ENCODE peak calls at places on chromosomes 13 and 19, in ten cellular contexts. One of them, this sample, is unnamed.

GRCh38 chr13:95100525-95101121 is 200.6 kb downstream of the ABCC4 start:
- DNase-seq in GM06990: no peak
- DNase-seq in esophagus squamous epithelium: no peak
- DNase-seq in fibroblast of lung: peak
- DNase-seq in retinal pigment epithelial cell: no peak
- DNase-seq in GM12864: no peak
- DNase-seq in astrocyte of the spinal cord: peak
- DNase-seq in body of pancreas: no peak
- DNase-seq in bronchial epithelial cell: peak
- DNase-seq in left lung: no peak
- DNase-seq in this sample: no peak

GRCh38 chr19:40831502-40832430 is 18.5 kb downstream of the CYP2A6 start:
- DNase-seq in GM06990: no peak
- DNase-seq in esophagus squamous epithelium: no peak
- DNase-seq in fibroblast of lung: peak
- DNase-seq in retinal pigment epithelial cell: peak
- DNase-seq in GM12864: no peak
- DNase-seq in astrocyte of the spinal cord: peak
- DNase-seq in body of pancreas: peak
- DNase-seq in bronchial epithelial cell: peak
- DNase-seq in left lung: no peak
- DNase-seq in this sample: no peak

GRCh38 chr19:18539372-18539771 is 4.0 kb downstream of the FKBP8 start:
- DNase-seq in GM06990: no peak
- DNase-seq in esophagus squamous epithelium: no peak
- DNase-seq in fibroblast of lung: no peak
- DNase-seq in retinal pigment epithelial cell: no peak
- DNase-seq in GM12864: no peak
- DNase-seq in astrocyte of the spinal cord: no peak
- DNase-seq in body of pancreas: no peak
- DNase-seq in bronchial epithelial cell: no peak
- DNase-seq in left lung: no peak
- DNase-seq in this sample: no peak

GRCh38 chr13:35768551-35768950 is 292.1 kb upstream of the MAB21L1 start:
- DNase-seq in GM06990: no peak
- DNase-seq in esophagus squamous epithelium: no peak
- DNase-seq in fibroblast of lung: peak
- DNase-seq in retinal pigment epithelial cell: peak
- DNase-seq in GM12864: no peak
- DNase-seq in astrocyte of the spinal cord: peak
- DNase-seq in body of pancreas: no peak
- DNase-seq in bronchial epithelial cell: no peak
- DNase-seq in left lung: no peak
- DNase-seq in this sample: no peak

GRCh38 chr13:26483546-26483945 is 73.9 kb upstream of the WASF3 start:
- DNase-seq in GM06990: no peak
- DNase-seq in esophagus squamous epithelium: no peak
- DNase-seq in fibroblast of lung: no peak
- DNase-seq in retinal pigment epithelial cell: no peak
- DNase-seq in GM12864: no peak
- DNase-seq in astrocyte of the spinal cord: no peak
- DNase-seq in body of pancreas: no peak
- DNase-seq in bronchial epithelial cell: no peak
- DNase-seq in left lung: no peak
- DNase-seq in this sample: no peak

GRCh38 chr19:34365463-34366401 is 736 bp downstream of the GPI start:
- DNase-seq in GM06990: peak
- DNase-seq in esophagus squamous epithelium: no peak
- DNase-seq in fibroblast of lung: peak
- DNase-seq in retinal pigment epithelial cell: no peak
- DNase-seq in GM12864: no peak
- DNase-seq in astrocyte of the spinal cord: peak
- DNase-seq in body of pancreas: peak
- DNase-seq in bronchial epithelial cell: peak
- DNase-seq in left lung: peak
- DNase-seq in this sample: no peak

GRCh38 chr19:13795595-13796300 is 505 bp downstream of the ZSWIM4 start:
- DNase-seq in GM06990: no peak
- DNase-seq in esophagus squamous epithelium: no peak
- DNase-seq in fibroblast of lung: no peak
- DNase-seq in retinal pigment epithelial cell: no peak
- DNase-seq in GM12864: no peak
- DNase-seq in astrocyte of the spinal cord: no peak
- DNase-seq in body of pancreas: peak
- DNase-seq in bronchial epithelial cell: no peak
- DNase-seq in left lung: no peak
- DNase-seq in this sample: no peak

GRCh38 chr13:70253411-70253810 is 145.2 kb upstream of the KLHL1 start:
- DNase-seq in GM06990: no peak
- DNase-seq in esophagus squamous epithelium: no peak
- DNase-seq in fibroblast of lung: no peak
- DNase-seq in retinal pigment epithelial cell: peak
- DNase-seq in GM12864: no peak
- DNase-seq in astrocyte of the spinal cord: no peak
- DNase-seq in body of pancreas: no peak
- DNase-seq in bronchial epithelial cell: peak
- DNase-seq in left lung: no peak
- DNase-seq in this sample: no peak

DNA sequence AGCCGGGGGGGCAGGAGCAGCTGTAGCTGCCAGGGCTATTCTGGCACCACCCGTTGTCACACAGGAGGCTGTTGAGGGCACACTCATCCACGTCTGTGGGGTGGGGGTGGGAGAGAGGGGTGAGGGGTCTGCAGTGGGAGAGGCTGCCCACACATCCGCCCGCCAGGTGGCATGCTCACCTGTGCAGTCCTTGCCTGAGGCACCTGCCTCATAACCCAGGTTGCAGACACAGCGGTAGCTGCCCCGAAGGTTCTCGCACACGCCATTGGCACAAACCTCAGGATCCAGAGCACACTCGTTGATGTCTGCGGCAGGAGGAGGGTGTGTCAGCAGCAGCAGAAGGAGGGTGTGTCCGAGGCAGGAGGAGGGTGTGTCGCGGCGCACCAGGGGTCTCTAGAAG is 20.3 kb downstream of the FBN3 start:
- DNase-seq in GM06990: no peak
- DNase-seq in esophagus squamous epithelium: no peak
- DNase-seq in fibroblast of lung: no peak
- DNase-seq in retinal pigment epithelial cell: no peak
- DNase-seq in GM12864: no peak
- DNase-seq in astrocyte of the spinal cord: no peak
- DNase-seq in body of pancreas: no peak
- DNase-seq in bronchial epithelial cell: no peak
- DNase-seq in left lung: no peak
- DNase-seq in this sample: no peak
- TF ChIP-seq CTCF in GM06990: no peak
- TF ChIP-seq CTCF in esophagus squamous epithelium: no peak
- TF ChIP-seq CTCF in fibroblast of lung: no peak
- TF ChIP-seq CTCF in retinal pigment epithelial cell: no peak
- TF ChIP-seq CTCF in GM12864: no peak
- TF ChIP-seq CTCF in astrocyte of the spinal cord: no peak
- TF ChIP-seq CTCF in body of pancreas: no peak
- TF ChIP-seq CTCF in bronchial epithelial cell: no peak
- TF ChIP-seq CTCF in left lung: no peak
- TF ChIP-seq CTCF in this sample: no peak

GRCh38 chr19:11225815-11226214 is 13.6 kb upstream of the ANGPTL8 start:
- DNase-seq in GM06990: no peak
- DNase-seq in esophagus squamous epithelium: no peak
- DNase-seq in fibroblast of lung: no peak
- DNase-seq in retinal pigment epithelial cell: no peak
- DNase-seq in GM12864: no peak
- DNase-seq in astrocyte of the spinal cord: no peak
- DNase-seq in body of pancreas: no peak
- DNase-seq in bronchial epithelial cell: no peak
- DNase-seq in left lung: no peak
- DNase-seq in this sample: no peak

GRCh38 chr19:11224429-11224828 is 15.0 kb upstream of the ANGPTL8 start:
- DNase-seq in GM06990: no peak
- DNase-seq in esophagus squamous epithelium: no peak
- DNase-seq in fibroblast of lung: no peak
- DNase-seq in retinal pigment epithelial cell: no peak
- DNase-seq in GM12864: no peak
- DNase-seq in astrocyte of the spinal cord: no peak
- DNase-seq in body of pancreas: no peak
- DNase-seq in bronchial epithelial cell: no peak
- DNase-seq in left lung: no peak
- DNase-seq in this sample: no peak

GRCh38 chr19:11226716-11227166 is 12.7 kb upstream of the ANGPTL8 start:
- DNase-seq in GM06990: no peak
- DNase-seq in esophagus squamous epithelium: no peak
- DNase-seq in fibroblast of lung: no peak
- DNase-seq in retinal pigment epithelial cell: no peak
- DNase-seq in GM12864: no peak
- DNase-seq in astrocyte of the spinal cord: no peak
- DNase-seq in body of pancreas: no peak
- DNase-seq in bronchial epithelial cell: no peak
- DNase-seq in left lung: no peak
- DNase-seq in this sample: no peak

GRCh38 chr19:11225172-11225571 is 14.2 kb upstream of the ANGPTL8 start:
- DNase-seq in GM06990: no peak
- DNase-seq in esophagus squamous epithelium: no peak
- DNase-seq in fibroblast of lung: no peak
- DNase-seq in retinal pigment epithelial cell: no peak
- DNase-seq in GM12864: no peak
- DNase-seq in astrocyte of the spinal cord: no peak
- DNase-seq in body of pancreas: no peak
- DNase-seq in bronchial epithelial cell: no peak
- DNase-seq in left lung: no peak
- DNase-seq in this sample: no peak

DNA sequence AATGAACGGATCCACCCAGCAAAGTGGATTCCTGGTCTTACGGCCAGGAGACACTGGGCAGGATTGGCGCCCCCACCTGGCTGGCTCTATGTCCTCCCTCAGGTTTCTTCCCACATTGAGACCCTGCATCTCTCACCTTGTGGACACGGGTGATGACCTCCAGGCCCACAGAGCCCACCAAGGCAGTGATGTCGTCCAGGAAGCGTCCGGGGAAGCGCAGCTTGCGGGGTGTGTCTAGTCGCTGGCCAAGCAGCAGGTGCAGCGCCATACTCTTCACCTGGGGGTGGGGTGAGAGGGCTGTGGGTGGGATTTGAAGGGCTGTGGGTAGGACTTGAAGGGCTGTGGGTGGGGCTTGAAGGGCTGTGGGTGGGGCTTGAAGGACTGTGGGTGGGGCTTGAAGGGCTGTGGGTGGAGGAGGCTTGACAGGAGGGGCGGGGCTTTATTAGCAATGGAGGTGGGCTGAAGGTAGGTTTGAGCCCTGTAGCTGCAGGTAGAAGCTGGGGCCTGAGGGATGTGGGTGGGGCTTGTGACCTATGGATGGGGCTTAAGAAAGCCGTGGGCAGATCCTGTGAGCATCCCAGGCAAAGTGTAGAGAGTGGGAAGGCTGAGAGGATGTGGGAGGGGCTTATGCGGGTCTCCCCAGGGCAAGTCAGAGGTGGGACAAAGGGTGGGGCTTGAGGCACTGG is 12.1 kb upstream of the ANGPTL8 start:
- DNase-seq in GM06990: no peak
- DNase-seq in esophagus squamous epithelium: no peak
- DNase-seq in fibroblast of lung: no peak
- DNase-seq in retinal pigment epithelial cell: no peak
- DNase-seq in GM12864: no peak
- DNase-seq in astrocyte of the spinal cord: no peak
- DNase-seq in body of pancreas: no peak
- DNase-seq in bronchial epithelial cell: peak
- DNase-seq in left lung: no peak
- DNase-seq in this sample: no peak
- TF ChIP-seq CTCF in GM06990: peak
- TF ChIP-seq CTCF in esophagus squamous epithelium: no peak
- TF ChIP-seq CTCF in fibroblast of lung: no peak
- TF ChIP-seq CTCF in retinal pigment epithelial cell: peak
- TF ChIP-seq CTCF in GM12864: peak
- TF ChIP-seq CTCF in astrocyte of the spinal cord: no peak
- TF ChIP-seq CTCF in body of pancreas: no peak
- TF ChIP-seq CTCF in bronchial epithelial cell: peak
- TF ChIP-seq CTCF in left lung: no peak
- TF ChIP-seq CTCF in this sample: no peak

DNA sequence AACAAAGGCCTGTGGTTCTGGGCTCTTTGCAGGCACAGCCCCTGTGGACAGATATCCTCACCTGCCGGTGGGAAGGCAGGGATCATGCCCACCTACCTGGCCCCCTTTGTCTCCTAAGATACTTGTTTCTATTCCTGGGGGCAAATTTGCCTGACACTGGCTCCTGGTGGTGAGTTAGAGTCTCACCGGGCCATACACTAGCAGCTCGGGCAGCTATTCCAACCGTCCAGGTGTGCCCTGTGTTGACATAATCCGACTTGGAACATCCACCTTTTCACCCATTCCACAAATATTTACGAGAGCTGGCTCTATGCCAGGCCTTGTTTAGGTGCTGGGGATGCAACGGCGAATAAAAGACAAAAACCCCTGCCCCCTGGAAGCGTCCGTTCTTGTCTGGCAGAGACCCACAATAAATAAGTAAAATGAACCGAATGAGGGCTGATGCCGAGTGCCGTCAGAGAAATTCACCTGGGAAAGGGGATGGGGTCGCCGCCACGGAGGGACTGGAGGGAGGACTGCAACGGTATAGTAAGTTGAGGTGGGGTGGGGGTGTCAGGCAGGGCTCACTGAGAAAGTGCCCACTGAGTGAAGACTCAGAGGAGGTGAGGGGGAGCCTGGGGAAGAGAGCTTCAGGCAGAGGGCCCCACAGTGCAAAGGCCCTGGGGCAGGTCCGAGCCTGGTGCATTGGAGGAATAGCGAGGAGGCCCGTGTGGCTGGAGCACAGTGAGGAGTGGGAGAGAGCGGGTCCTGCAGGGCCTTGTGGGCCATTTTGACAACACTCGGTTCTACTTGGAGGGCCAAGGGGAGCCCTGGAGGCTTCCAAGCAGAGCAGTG is 43.2 kb upstream of the RANBP3 start:
- DNase-seq in GM06990: no peak
- DNase-seq in esophagus squamous epithelium: no peak
- DNase-seq in fibroblast of lung: no peak
- DNase-seq in retinal pigment epithelial cell: no peak
- DNase-seq in GM12864: no peak
- DNase-seq in astrocyte of the spinal cord: no peak
- DNase-seq in body of pancreas: peak
- DNase-seq in bronchial epithelial cell: no peak
- DNase-seq in left lung: peak
- DNase-seq in this sample: no peak
- TF ChIP-seq CTCF in GM06990: no peak
- TF ChIP-seq CTCF in esophagus squamous epithelium: peak
- TF ChIP-seq CTCF in fibroblast of lung: no peak
- TF ChIP-seq CTCF in retinal pigment epithelial cell: no peak
- TF ChIP-seq CTCF in GM12864: no peak
- TF ChIP-seq CTCF in astrocyte of the spinal cord: no peak
- TF ChIP-seq CTCF in body of pancreas: no peak
- TF ChIP-seq CTCF in bronchial epithelial cell: peak
- TF ChIP-seq CTCF in left lung: no peak
- TF ChIP-seq CTCF in this sample: no peak

DNA sequence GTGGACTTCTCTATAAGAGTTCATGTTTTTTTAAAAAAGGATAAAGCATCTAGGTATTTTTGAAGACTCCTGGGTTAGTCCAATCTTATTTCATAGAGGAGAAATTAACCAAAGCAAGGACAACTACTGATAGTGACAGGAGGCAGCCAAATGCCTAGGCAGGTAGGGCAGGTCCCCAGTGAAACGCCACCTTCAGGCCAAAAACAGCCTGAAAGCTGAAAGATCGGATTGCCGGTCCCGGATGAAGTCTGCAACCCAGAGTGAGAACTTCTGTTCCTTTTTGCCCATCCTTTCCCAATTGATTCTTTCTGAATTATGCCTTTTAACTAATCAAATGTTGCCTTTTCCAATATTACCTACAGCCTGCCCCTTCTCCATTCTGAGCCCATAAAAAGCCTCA is 6.1 kb upstream of the GGACT start:
- DNase-seq in GM06990: no peak
- DNase-seq in esophagus squamous epithelium: no peak
- DNase-seq in fibroblast of lung: no peak
- DNase-seq in retinal pigment epithelial cell: no peak
- DNase-seq in GM12864: no peak
- DNase-seq in astrocyte of the spinal cord: no peak
- DNase-seq in body of pancreas: peak
- DNase-seq in bronchial epithelial cell: no peak
- DNase-seq in left lung: no peak
- DNase-seq in this sample: no peak
- TF ChIP-seq CTCF in GM06990: peak
- TF ChIP-seq CTCF in esophagus squamous epithelium: peak
- TF ChIP-seq CTCF in fibroblast of lung: peak
- TF ChIP-seq CTCF in retinal pigment epithelial cell: peak
- TF ChIP-seq CTCF in GM12864: peak
- TF ChIP-seq CTCF in astrocyte of the spinal cord: peak
- TF ChIP-seq CTCF in body of pancreas: peak
- TF ChIP-seq CTCF in bronchial epithelial cell: peak
- TF ChIP-seq CTCF in left lung: no peak
- TF ChIP-seq CTCF in this sample: peak